ENCODE peak calls at places on chromosome 21, in eight cellular contexts. W is lower leg skin, C is endothelial cell of umbilical vein, H is ovary, D is body of pancreas, M is IMR-90, U is A549, P is uterus. S is an unnamed sample.

GRCh38 chr21:43325968-43326367 is 101.0 kb downstream of the SIK1 start:
- DNase-seq in W (no peak), C (no peak), H (no peak), D (no peak), M (no peak), U (no peak), P (no peak), S (no peak)

GRCh38 chr21:14550200-14550599 is 4.1 kb upstream of the SAMSN1 start:
- DNase-seq in W (no peak), C (peak), H (no peak), D (no peak), M (no peak), U (no peak), P (no peak), S (no peak)

GRCh38 chr21:20971296-20971921 is 26.8 kb upstream of the NCAM2 start:
- DNase-seq in W (peak), C (peak), H (no peak), D (peak), M (peak), U (peak), P (no peak), S (no peak)

GRCh38 chr21:14981246-14981645 is 83.6 kb downstream of the NRIP1 start:
- DNase-seq in W (no peak), C (no peak), H (no peak), D (no peak), M (no peak), U (no peak), P (no peak), S (no peak)

GRCh38 chr21:25369524-25370300 is 237.6 kb downstream of the MRPL39 start:
- DNase-seq in W (no peak), C (no peak), H (no peak), D (no peak), M (peak), U (no peak), P (no peak), S (no peak)

GRCh38 chr21:16954787-16955186 is 558.1 kb upstream of the CXADR start:
- DNase-seq in W (no peak), C (no peak), H (no peak), D (no peak), M (no peak), U (no peak), P (no peak), S (no peak)

GRCh38 chr21:35324372-35325220 is 275.5 kb upstream of the RUNX1 start:
- DNase-seq in W (no peak), C (no peak), H (peak), D (no peak), M (peak), U (no peak), P (no peak), S (no peak)

GRCh38 chr21:34544032-34544496 is 32.1 kb upstream of the KCNE1 start:
- DNase-seq in W (peak), C (peak), H (no peak), D (peak), M (peak), U (peak), P (peak), S (no peak)

GRCh38 chr21:34983680-34984086 is 65.4 kb downstream of the RUNX1 start:
- DNase-seq in W (no peak), C (peak), H (no peak), D (no peak), M (peak), U (no peak), P (no peak), S (no peak)

GRCh38 chr21:37375866-37376574 is 9.4 kb downstream of the DYRK1A start:
- DNase-seq in W (no peak), C (no peak), H (no peak), D (no peak), M (no peak), U (no peak), P (no peak), S (no peak)

GRCh38 chr21:37675202-37675801 is 241.0 kb downstream of the KCNJ6 start:
- DNase-seq in W (no peak), C (peak), H (peak), D (peak), M (peak), U (peak), P (peak), S (peak)

GRCh38 chr21:14926186-14926585 is 138.6 kb downstream of the NRIP1 start:
- DNase-seq in W (no peak), C (no peak), H (no peak), D (no peak), M (no peak), U (no peak), P (no peak), S (no peak)

GRCh38 chr21:36385909-36386642 is 884 bp downstream of the CHAF1B start:
- DNase-seq in W (no peak), C (peak), H (no peak), D (no peak), M (peak), U (no peak), P (peak), S (no peak)

GRCh38 chr21:38048241-38048640 is 132.0 kb upstream of the KCNJ6 start:
- DNase-seq in W (no peak), C (no peak), H (no peak), D (no peak), M (no peak), U (no peak), P (no peak), S (no peak)

GRCh38 chr21:33968082-33968997 is 52.7 kb upstream of the ATP5PO start:
- DNase-seq in W (no peak), C (peak), H (no peak), D (no peak), M (peak), U (peak), P (no peak), S (no peak)

GRCh38 chr21:37374026-37374425 is 7.5 kb downstream of the DYRK1A start:
- DNase-seq in W (no peak), C (peak), H (no peak), D (no peak), M (peak), U (peak), P (no peak), S (no peak)

GRCh38 chr21:16418211-16418610 is 688.4 kb downstream of the USP25 start:
- DNase-seq in W (no peak), C (peak), H (no peak), D (no peak), M (no peak), U (no peak), P (no peak), S (no peak)

GRCh38 chr21:24225432-24225831 is 1381.8 kb downstream of the MRPL39 start:
- DNase-seq in W (no peak), C (no peak), H (no peak), D (no peak), M (peak), U (no peak), P (no peak), S (no peak)

GRCh38 chr21:35046880-35047229 is 2.2 kb downstream of the RUNX1 start:
- DNase-seq in W (no peak), C (no peak), H (no peak), D (no peak), M (no peak), U (no peak), P (no peak), S (peak)

GRCh38 chr21:20997633-20998455 is at the start of gene NCAM2:
- DNase-seq in W (no peak), C (peak), H (peak), D (peak), M (peak), U (peak), P (peak), S (peak)

GRCh38 chr21:25908495-25908894 is 173.7 kb downstream of the GABPA start:
- DNase-seq in W (no peak), C (no peak), H (no peak), D (no peak), M (no peak), U (no peak), P (no peak), S (no peak)

GRCh38 chr21:42833859-42834729 is 45.2 kb downstream of the WDR4 start:
- DNase-seq in W (no peak), C (no peak), H (no peak), D (no peak), M (no peak), U (no peak), P (no peak), S (peak)

GRCh38 chr21:42262826-42263225 is 43.9 kb downstream of the ABCG1 start:
- DNase-seq in W (peak), C (peak), H (peak), D (peak), M (peak), U (peak), P (peak), S (no peak)

GRCh38 chr21:34812510-34813265 is 143.9 kb downstream of the CLIC6 start:
- DNase-seq in W (no peak), C (no peak), H (no peak), D (no peak), M (peak), U (peak), P (no peak), S (no peak)

GRCh38 chr21:35924714-35925301 is 135.5 kb downstream of the SETD4 start:
- DNase-seq in W (peak), C (peak), H (no peak), D (no peak), M (peak), U (peak), P (no peak), S (no peak)

GRCh38 chr21:36747815-36748381 is 49.0 kb downstream of the SIM2 start:
- DNase-seq in W (no peak), C (peak), H (peak), D (peak), M (peak), U (no peak), P (no peak), S (peak)

GRCh38 chr21:35254006-35254751 is 205.1 kb upstream of the RUNX1 start:
- DNase-seq in W (peak), C (no peak), H (no peak), D (no peak), M (peak), U (no peak), P (no peak), S (no peak)

GRCh38 chr21:41235214-41235613 is 67.3 kb downstream of the BACE2 start:
- DNase-seq in W (no peak), C (peak), H (no peak), D (no peak), M (no peak), U (no peak), P (no peak), S (no peak)

GRCh38 chr21:36491191-36491916 is 11.4 kb upstream of the CLDN14 start:
- DNase-seq in W (no peak), C (no peak), H (no peak), D (no peak), M (no peak), U (no peak), P (no peak), S (no peak)

GRCh38 chr21:25005388-25005787 is 601.9 kb downstream of the MRPL39 start:
- DNase-seq in W (no peak), C (no peak), H (no peak), D (no peak), M (peak), U (no peak), P (no peak), S (no peak)

GRCh38 chr21:42255038-42255601 is 36.2 kb downstream of the ABCG1 start:
- DNase-seq in W (no peak), C (no peak), H (no peak), D (no peak), M (no peak), U (no peak), P (no peak), S (no peak)

GRCh38 chr21:14955936-14956520 is 108.8 kb downstream of the NRIP1 start:
- DNase-seq in W (no peak), C (no peak), H (no peak), D (no peak), M (no peak), U (no peak), P (no peak), S (no peak)

GRCh38 chr21:14862794-14863720 is 201.7 kb downstream of the NRIP1 start:
- DNase-seq in W (no peak), C (peak), H (no peak), D (no peak), M (peak), U (no peak), P (no peak), S (no peak)

GRCh38 chr21:32278518-32279376 is at the start of gene MIS18A:
- DNase-seq in W (peak), C (peak), H (peak), D (peak), M (peak), U (peak), P (peak), S (peak)
- TF ChIP-seq POLR2A in W (no peak), C (peak), H (peak), D (peak), M (peak), U (peak), P (peak), S (no peak)

DNA sequence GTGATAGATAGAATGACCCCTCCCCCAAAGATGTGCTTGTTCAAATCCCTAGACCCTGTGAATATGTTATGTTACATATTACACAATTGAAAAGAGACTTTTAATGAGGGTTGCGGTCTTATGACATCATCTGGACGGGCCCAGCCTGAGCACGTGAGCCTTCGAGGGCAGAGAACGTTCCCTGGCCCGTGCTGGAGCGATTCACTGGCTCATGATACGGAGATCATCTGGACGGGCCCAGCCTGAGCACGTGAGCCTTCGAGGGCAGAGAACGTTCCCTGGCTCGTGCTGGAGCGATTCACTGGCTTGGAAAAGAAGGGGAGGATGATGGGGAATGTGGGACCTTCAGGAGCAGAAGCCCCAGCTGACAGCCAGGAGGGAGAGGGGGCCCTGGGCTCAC is 34.4 kb upstream of the COL18A1 start:
- DNase-seq in W (no peak), C (no peak), H (peak), D (no peak), M (no peak), U (no peak), P (peak), S (no peak)
- H3K4me3 ChIP-seq in W (no peak), C (no peak), H (no peak), D (no peak), M (no peak), U (no peak), P (no peak), S (no peak)

DNA sequence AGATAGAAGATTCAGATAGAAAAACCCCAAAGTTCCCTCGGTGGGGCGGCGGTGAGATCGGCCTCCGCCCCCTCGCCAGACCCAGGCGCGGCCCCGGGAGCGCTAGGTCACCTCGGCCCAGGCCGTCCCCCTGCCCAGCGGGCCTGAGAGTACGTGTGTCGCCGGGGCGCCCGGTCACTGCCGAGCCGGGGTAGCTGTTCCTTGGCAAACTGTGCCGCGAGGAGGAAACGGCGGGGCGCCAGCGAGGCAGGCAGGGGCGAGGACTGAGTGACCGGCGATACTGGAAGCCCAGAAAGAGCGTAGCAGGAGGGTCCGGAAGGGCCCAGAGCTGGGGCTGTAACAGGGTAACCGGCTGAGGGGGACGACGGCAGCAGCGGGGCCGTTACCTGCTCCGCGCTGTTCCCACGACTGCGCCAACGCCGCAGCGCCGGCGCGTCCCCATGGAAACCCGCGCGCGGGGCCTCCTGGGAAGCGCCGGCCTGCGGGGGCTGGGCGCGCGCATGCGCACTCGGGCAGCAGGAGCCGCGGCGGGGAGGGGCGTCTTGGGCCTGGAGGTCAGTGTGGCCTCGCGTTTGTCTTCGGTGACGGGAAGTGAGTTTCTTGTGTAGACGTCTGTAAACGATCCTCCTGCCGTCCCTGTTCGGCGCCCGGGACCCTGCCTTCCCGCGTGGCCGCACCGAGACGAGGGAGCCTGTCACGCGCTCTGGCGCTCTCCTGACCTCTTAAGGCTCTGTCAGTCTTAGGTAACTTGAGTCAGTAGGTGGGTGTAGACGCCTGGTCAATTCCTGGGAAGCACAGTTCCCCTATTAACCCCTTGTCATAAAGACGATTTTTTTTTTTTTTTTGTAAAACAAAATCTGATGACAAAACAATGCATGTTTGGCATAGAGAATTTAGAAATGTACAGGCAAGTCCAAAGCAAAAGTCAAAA is at the start of gene LCA5L:
- DNase-seq in W (peak), C (peak), H (peak), D (peak), M (peak), U (peak), P (peak), S (peak)
- TF ChIP-seq POLR2A in W (no peak), C (peak), H (peak), D (peak), M (peak), U (peak), P (peak), S (no peak)

DNA sequence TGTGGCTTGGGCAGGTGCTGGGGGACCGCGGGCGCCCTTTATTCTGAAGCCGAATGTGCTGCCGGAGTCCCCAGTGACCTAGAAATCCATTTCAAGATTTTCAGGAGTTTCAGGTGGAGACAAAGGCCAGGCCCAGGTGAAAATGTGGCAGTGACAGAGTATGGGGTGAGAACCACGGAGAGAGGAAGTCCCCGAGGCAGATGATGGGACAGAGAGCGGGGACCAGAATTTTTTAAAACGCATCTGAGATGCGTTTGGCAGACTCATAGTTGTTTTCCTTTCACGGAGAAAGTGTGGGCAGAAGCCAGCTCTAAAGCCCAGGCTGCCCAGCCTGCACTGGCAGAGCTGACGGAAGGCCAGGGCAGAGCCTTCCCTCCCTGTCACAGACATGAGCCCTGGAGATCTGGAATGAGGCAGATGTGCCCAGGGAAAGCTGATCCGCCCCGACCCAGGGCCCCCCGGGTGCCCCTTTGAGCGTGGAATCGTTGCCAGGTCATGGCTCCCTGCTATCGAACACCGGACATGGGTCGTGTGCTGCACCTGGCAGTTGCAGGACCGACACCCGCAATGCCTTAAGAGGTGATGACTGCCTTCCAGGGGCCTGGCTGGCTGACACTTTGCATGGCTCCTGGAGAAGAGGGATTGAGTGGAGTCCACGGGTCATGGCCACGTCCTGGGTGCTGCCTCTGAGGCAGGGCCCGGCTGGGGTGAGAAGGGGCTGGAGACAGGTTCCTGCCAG is 6.5 kb upstream of the SLX9 start:
- DNase-seq in W (no peak), C (no peak), H (no peak), D (no peak), M (no peak), U (no peak), P (no peak), S (peak)
- H3K4me3 ChIP-seq in W (no peak), C (no peak), H (no peak), D (no peak), M (no peak), U (no peak), P (no peak), S (no peak)

DNA sequence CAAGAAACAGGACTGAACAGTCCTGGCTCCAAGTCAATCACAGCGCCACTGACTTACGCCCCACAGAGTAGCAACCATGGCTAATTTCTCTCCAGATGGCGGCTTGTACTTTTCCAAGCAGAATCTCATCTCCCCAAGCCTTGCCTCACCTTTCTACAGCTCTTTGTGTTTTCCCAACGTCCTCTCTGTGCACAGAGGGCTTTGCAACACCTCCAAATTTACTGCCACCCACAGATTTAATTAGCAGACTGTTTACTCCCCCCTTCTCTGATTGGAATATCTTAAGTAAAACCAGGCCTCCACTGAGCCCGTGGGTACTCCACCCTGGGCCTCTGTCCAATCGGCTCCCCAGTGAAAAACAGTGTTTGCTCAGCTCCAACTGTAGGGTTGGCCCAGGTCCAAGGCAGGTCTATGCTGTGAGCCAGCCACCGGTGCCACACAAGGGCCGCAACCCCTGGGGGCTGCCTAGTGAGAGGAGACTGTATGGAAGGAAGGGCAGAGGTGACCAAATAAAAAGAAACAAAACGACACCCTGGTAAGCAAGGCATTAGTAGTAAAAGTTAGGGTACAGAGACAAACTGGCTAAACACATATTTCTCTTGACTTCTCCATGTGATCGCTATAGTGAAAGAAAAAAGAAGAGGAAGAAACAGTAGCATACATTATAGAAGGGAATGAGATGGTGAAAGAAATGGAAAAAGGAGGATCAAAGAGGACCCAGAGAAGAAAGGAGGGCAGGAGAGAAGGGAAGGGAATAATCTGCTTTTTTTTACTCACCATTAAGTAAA is 128.4 kb upstream of the SOD1 start:
- DNase-seq in W (no peak), C (no peak), H (no peak), D (peak), M (no peak), U (no peak), P (no peak), S (no peak)
- TF ChIP-seq POLR2A in W (no peak), C (no peak), H (no peak), D (no peak), M (no peak), U (no peak), P (no peak), S (no peak)

DNA sequence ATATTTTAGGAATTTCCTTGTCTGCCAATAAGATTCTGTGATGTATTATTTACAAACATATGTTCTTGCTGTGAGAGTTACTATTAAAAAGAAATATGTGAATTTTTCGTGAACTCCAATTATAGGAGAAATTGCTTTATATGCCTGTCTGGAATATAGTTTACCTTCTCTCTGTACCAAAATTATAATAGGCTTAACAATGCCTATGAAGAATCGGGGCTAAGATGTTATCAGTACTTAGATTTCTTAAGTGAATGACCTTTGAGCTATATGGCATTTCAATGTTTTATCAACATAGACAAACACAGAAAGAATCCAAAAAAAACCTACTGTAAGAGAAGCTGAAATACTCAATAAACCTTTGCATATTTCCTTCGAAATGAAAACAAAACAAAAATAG is 323.1 kb upstream of the ADAMTS5 start:
- DNase-seq in W (no peak), C (no peak), H (no peak), D (no peak), M (no peak), U (no peak), P (no peak), S (no peak)
- H3K4me3 ChIP-seq in W (no peak), C (no peak), H (no peak), D (no peak), M (no peak), U (no peak), P (no peak), S (no peak)